ENCODE peak calls at places on chromosomes 6 and 20, in six cellular contexts. T is T-helper 17 cell; W is activated CD8-positive, alpha-beta T cell treated with anti-CD3 and anti-CD28 coated beads, Interleukin-2, amount 10 ng/mL, durations not matched to agents 7 days and 5 days; V is sciatic nerve; X is heart left ventricle; P is stimulated activated naive CD8-positive, alpha-beta T cell treated with anti-CD3 and anti-CD28 coated beads, Interleukin-15, Interleukin-2, amounts not matched to agents 100 U/mL and 50 U/mL, for 24 hours. K is an unnamed sample.

GRCh38 chr6:110389689-110390382 is 25.5 kb downstream of the DDO start:
- ATAC-seq in P (no peak), W (peak; percentile 51), V (no peak), T (no peak), X (peak; percentile 7), K (no peak)

GRCh38 chr6:20335872-20336271 is 65.8 kb upstream of the E2F3 start:
- ATAC-seq in P (peak; percentile 71), T (peak; percentile 51), V (no peak), X (no peak), W (peak; percentile 86), K (no peak)

GRCh38 chr6:42771741-42772100 is 10.1 kb upstream of the BICRAL start:
- ATAC-seq in T (peak; percentile 46), W (peak; percentile 27), P (no peak), V (no peak), X (no peak), K (no peak)

GRCh38 chr6:112015725-112016124 is 38.2 kb upstream of the CCN6 start:
- ATAC-seq in W (no peak), X (no peak), T (no peak), V (no peak), P (peak; percentile 0), K (no peak)

GRCh38 chr20:32285082-32285620 is 7.7 kb downstream of the KIF3B start:
- ATAC-seq in P (peak; percentile 53), V (no peak), T (peak; percentile 33), W (peak; percentile 16), X (no peak), K (no peak)

GRCh38 chr20:15584507-15584906 is 988.7 kb downstream of the KIF16B start:
- ATAC-seq in P (no peak), T (no peak), V (no peak), W (no peak), X (no peak), K (no peak)

GRCh38 chr6:159535629-159536028 is 157.4 kb downstream of the SOD2 start:
- ATAC-seq in P (no peak), W (no peak), X (no peak), T (no peak), V (peak; percentile 79), K (no peak)

GRCh38 chr6:36118550-36119107 is 11.7 kb upstream of the MAPK13 start:
- ATAC-seq in T (peak; percentile 82), P (peak; percentile 83), X (peak; percentile 33), W (peak; percentile 50), V (peak; percentile 8), K (peak; percentile 86)

GRCh38 chr6:94269256-94269655 is 849.9 kb upstream of the EPHA7 start:
- ATAC-seq in V (no peak), X (no peak), P (no peak), W (no peak), T (no peak), K (no peak)

GRCh38 chr6:128600397-128600951 is 80.1 kb upstream of the PTPRK start:
- ATAC-seq in V (no peak), T (no peak), W (no peak), P (peak; percentile 14), X (peak; percentile 44), K (no peak)

GRCh38 chr20:52833901-52834300 is 138.3 kb upstream of the TSHZ2 start:
- ATAC-seq in T (no peak), X (no peak), P (no peak), V (no peak), W (no peak), K (no peak)

GRCh38 chr6:108368431-108369030 is 73.7 kb downstream of the AFG1L start:
- ATAC-seq in W (no peak), V (no peak), X (no peak), T (no peak), P (no peak), K (no peak)

GRCh38 chr6:26743157-26743821 is 83.7 kb upstream of the ZNF322 start:
- ATAC-seq in P (no peak), T (no peak), V (no peak), X (no peak), W (no peak), K (no peak)

GRCh38 chr6:89566930-89567634 is 71.5 kb downstream of the LYRM2 start:
- ATAC-seq in W (no peak), V (no peak), T (no peak), P (no peak), X (no peak), K (no peak)

GRCh38 chr20:41770427-41770826 is 152.2 kb upstream of the CHD6 start:
- ATAC-seq in W (no peak), X (no peak), V (no peak), P (no peak), T (no peak), K (no peak)

GRCh38 chr6:121944361-121944760 is 455.1 kb upstream of the HSF2 start:
- ATAC-seq in T (no peak), P (no peak), W (no peak), X (no peak), V (no peak), K (no peak)

GRCh38 chr20:33840759-33841438 is 29.8 kb downstream of the CHMP4B start:
- ATAC-seq in X (no peak), W (no peak), T (no peak), V (no peak), P (no peak), K (no peak)

GRCh38 chr6:43793875-43794242 is 23.8 kb downstream of the VEGFA start:
- ATAC-seq in X (peak; percentile 79), T (no peak), V (no peak), P (no peak), W (no peak), K (no peak)

GRCh38 chr6:18078875-18079274 is 43.6 kb downstream of the NHLRC1 start:
- ATAC-seq in V (no peak), T (no peak), X (no peak), P (no peak), W (no peak), K (no peak)

GRCh38 chr6:7424058-7424457 is 34.5 kb downstream of the RIOK1 start:
- ATAC-seq in W (no peak), T (no peak), X (no peak), V (peak; percentile 41), P (no peak), K (no peak)

GRCh38 chr6:119658917-119659316 is 309.4 kb upstream of the MAN1A1 start:
- ATAC-seq in V (no peak), P (no peak), T (no peak), W (no peak), X (no peak), K (no peak)

GRCh38 chr20:50794846-50795634 is at the start of gene BCAS4:
- ATAC-seq in P (peak; percentile 79), V (peak; percentile 57), T (peak; percentile 92), X (peak; percentile 50), W (peak; percentile 88), K (peak; percentile 87)

GRCh38 chr6:141264101-141264500 is 868.6 kb upstream of the GJE1 start:
- ATAC-seq in P (no peak), V (no peak), W (no peak), X (no peak), T (no peak), K (no peak)

GRCh38 chr6:33319939-33320314 is 2.4 kb upstream of the ZBTB22 start:
- ATAC-seq in V (no peak), T (no peak), X (no peak), W (no peak), P (no peak), K (no peak)

GRCh38 chr20:38534756-38535155 is 46.2 kb upstream of the ADIG start:
- ATAC-seq in V (no peak), P (peak; percentile 77), X (no peak), W (no peak), T (no peak), K (peak; percentile 19)

GRCh38 chr20:49685161-49685601 is 28.5 kb downstream of the B4GALT5 start:
- ATAC-seq in X (peak; percentile 59), W (no peak), P (no peak), V (peak; percentile 62), T (no peak), K (no peak)

GRCh38 chr6:48255094-48255493 is 144.1 kb upstream of the PTCHD4 start:
- ATAC-seq in W (no peak), P (no peak), T (no peak), X (no peak), V (no peak), K (no peak)

K was measured in esophagus mucosa.